ENCODE peak calls at places on chromosomes 11 and 22, in four cellular contexts. One of them, this sample, is unnamed.
A peak's percentile ranks its signal among the peaks of the same experiment; 100 is the strongest.

GRCh38 chr11:114085965-114086364 is 26.5 kb downstream of the ZBTB16 start:
- DNase-seq in OCI-LY7: no peak
- DNase-seq in right atrium auricular region: no peak
- DNase-seq in GM13977: no peak
- DNase-seq in this sample: no peak

GRCh38 chr11:6357222-6357621 is 33.1 kb upstream of the SMPD1 start:
- DNase-seq in OCI-LY7: no peak
- DNase-seq in right atrium auricular region: peak; percentile 88
- DNase-seq in GM13977: no peak
- DNase-seq in this sample: peak; percentile 85

GRCh38 chr11:119638851-119639250 is 90.1 kb downstream of the NECTIN1 start:
- DNase-seq in OCI-LY7: no peak
- DNase-seq in right atrium auricular region: no peak
- DNase-seq in GM13977: no peak
- DNase-seq in this sample: no peak

GRCh38 chr11:115677190-115677589 is 173.0 kb upstream of the CADM1 start:
- DNase-seq in OCI-LY7: no peak
- DNase-seq in right atrium auricular region: no peak
- DNase-seq in GM13977: no peak
- DNase-seq in this sample: no peak

GRCh38 chr11:115496892-115497291 is 7.3 kb downstream of the CADM1 start:
- DNase-seq in OCI-LY7: no peak
- DNase-seq in right atrium auricular region: no peak
- DNase-seq in GM13977: no peak
- DNase-seq in this sample: no peak

GRCh38 chr11:120337896-120338840 is 2.0 kb downstream of the ARHGEF12 start:
- DNase-seq in OCI-LY7: peak; percentile 10
- DNase-seq in right atrium auricular region: no peak
- DNase-seq in GM13977: no peak
- DNase-seq in this sample: no peak

GRCh38 chr22:33000342-33001280 is 57.6 kb downstream of the SYN3 start:
- DNase-seq in OCI-LY7: peak; percentile 73
- DNase-seq in right atrium auricular region: peak; percentile 76
- DNase-seq in GM13977: peak; percentile 44
- DNase-seq in this sample: peak; percentile 87

GRCh38 chr22:23856721-23857605 is 712 bp upstream of the SLC2A11 start:
- DNase-seq in OCI-LY7: peak; percentile 47
- DNase-seq in right atrium auricular region: no peak
- DNase-seq in GM13977: no peak
- DNase-seq in this sample: no peak

GRCh38 chr11:118353084-118353710 is 6.2 kb upstream of the UBE4A start:
- DNase-seq in OCI-LY7: peak; percentile 60
- DNase-seq in right atrium auricular region: no peak
- DNase-seq in GM13977: peak; percentile 12
- DNase-seq in this sample: no peak

GRCh38 chr11:121105063-121105480 is 4.0 kb downstream of the TECTA start:
- DNase-seq in OCI-LY7: no peak
- DNase-seq in right atrium auricular region: peak; percentile 69
- DNase-seq in GM13977: no peak
- DNase-seq in this sample: no peak

GRCh38 chr22:38131399-38131798 is 20.9 kb upstream of the BAIAP2L2 start:
- DNase-seq in OCI-LY7: no peak
- DNase-seq in right atrium auricular region: no peak
- DNase-seq in GM13977: no peak
- DNase-seq in this sample: no peak

GRCh38 chr11:128180446-128181089 is 406.8 kb downstream of the ETS1 start:
- DNase-seq in OCI-LY7: no peak
- DNase-seq in right atrium auricular region: no peak
- DNase-seq in GM13977: no peak
- DNase-seq in this sample: no peak

GRCh38 chr11:110376711-110377324 is 52.9 kb upstream of the FDX1 start:
- DNase-seq in OCI-LY7: peak; percentile 68
- DNase-seq in right atrium auricular region: peak; percentile 76
- DNase-seq in GM13977: peak; percentile 32
- DNase-seq in this sample: no peak

GRCh38 chr11:112320668-112321067 is 60.0 kb upstream of the PLET1 start:
- DNase-seq in OCI-LY7: no peak
- DNase-seq in right atrium auricular region: peak; percentile 84
- DNase-seq in GM13977: no peak
- DNase-seq in this sample: peak; percentile 88

GRCh38 chr22:49929553-49929979 is 11.1 kb downstream of the CRELD2 start:
- DNase-seq in OCI-LY7: peak; percentile 89
- DNase-seq in right atrium auricular region: no peak
- DNase-seq in GM13977: peak; percentile 90
- DNase-seq in this sample: no peak

GRCh38 chr22:49928571-49929552 is 10.4 kb downstream of the CRELD2 start:
- DNase-seq in OCI-LY7: no peak
- DNase-seq in right atrium auricular region: no peak
- DNase-seq in GM13977: no peak
- DNase-seq in this sample: no peak

GRCh38 chr22:49930128-49930527 is 11.7 kb downstream of the CRELD2 start:
- DNase-seq in OCI-LY7: no peak
- DNase-seq in right atrium auricular region: no peak
- DNase-seq in GM13977: no peak
- DNase-seq in this sample: no peak

GRCh38 chr22:49931863-49932262 is 13.4 kb downstream of the CRELD2 start:
- DNase-seq in OCI-LY7: peak; percentile 35
- DNase-seq in right atrium auricular region: no peak
- DNase-seq in GM13977: no peak
- DNase-seq in this sample: no peak

DNA sequence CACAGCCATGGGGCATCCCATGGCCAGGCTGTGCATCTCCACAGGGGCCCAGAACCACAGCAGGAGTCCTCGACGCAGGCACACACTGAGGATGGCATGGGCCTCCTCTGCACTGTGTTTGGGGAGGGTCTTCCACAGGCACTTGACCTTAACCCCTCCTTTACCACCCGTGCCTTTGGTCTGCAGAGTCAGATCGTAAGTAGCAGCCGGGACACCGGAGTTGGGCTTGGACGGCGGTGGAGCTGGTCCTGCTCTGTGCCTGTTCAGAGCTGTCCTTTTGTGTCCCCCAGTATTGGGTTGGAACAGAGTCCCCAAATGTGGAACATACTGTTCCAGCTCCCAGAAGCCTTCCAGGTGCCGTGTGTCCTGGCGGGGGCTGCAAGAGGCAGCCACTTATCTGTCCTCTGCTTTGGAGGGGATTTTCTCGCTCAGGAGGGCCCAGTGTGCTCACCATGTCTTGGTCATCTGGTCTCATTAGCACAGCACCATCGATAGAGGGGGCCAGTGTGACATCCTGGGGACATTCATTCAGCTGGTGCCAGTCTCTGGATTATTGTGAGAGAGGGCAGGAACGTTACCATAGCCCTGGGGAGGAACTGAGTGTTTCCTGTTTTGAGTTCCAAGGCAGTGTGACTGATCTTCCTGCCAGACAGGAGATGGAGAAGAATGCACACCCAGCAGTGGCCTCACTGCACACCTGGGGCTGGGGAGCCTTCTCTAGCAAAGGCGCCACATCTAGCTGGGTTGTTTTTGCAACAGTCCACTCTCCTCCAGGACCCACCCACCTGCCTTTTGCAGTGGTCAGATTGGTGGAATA is 12.4 kb downstream of the CRELD2 start:
- DNase-seq in OCI-LY7: peak; percentile 96
- DNase-seq in right atrium auricular region: peak; percentile 89
- DNase-seq in GM13977: peak; percentile 79
- DNase-seq in this sample: no peak
- TF ChIP-seq CTCF in OCI-LY7: peak; percentile 90
- TF ChIP-seq CTCF in right atrium auricular region: peak; percentile 54
- TF ChIP-seq CTCF in GM13977: peak; percentile 81
- TF ChIP-seq CTCF in this sample: peak; percentile 63

GRCh38 chr22:20486229-20486628 is 9.4 kb downstream of the KLHL22 start:
- DNase-seq in OCI-LY7: no peak
- DNase-seq in right atrium auricular region: no peak
- DNase-seq in GM13977: no peak
- DNase-seq in this sample: no peak
- TF ChIP-seq CTCF in OCI-LY7: no peak
- TF ChIP-seq CTCF in right atrium auricular region: no peak
- TF ChIP-seq CTCF in GM13977: no peak
- TF ChIP-seq CTCF in this sample: no peak

DNA sequence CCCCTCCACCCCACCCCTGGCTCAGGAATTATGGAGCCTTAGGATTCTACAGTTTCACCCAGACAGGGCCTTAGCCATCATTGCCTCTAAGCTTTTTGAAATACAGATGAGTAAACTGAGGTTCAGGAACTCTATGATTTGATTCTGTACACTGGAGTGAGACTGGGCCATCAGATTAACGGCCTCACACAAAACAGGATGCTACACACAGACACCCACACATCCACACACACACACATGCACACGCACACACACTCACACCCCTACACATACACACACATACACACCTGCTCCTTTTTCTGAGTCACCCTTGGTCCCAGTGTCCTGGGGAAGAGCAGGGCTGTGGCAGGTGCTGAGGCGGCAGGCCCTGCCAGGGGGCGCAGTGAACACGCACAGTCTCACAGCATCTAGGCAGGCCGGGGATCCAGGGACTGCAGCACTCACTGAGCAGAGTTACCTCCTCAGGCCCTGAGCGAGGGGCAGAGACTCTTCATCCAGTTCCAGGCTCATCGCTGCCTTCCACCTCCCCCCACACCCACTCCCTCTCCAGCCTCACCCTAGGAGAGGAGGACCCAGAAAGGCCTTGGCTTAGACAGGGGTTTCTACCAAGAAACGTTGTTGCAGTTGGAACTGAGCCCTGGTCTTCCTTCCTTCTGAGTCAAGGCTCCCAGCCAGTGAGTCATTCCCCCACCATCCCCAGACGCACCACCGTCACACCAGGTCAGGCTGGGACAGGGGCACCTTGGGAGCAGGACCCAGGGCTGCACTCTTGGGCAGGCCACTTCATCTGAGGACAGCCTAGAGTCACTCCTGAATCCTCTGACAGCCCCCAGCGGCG is 89.8 kb upstream of the PARVA start:
- DNase-seq in OCI-LY7: no peak
- DNase-seq in right atrium auricular region: peak; percentile 89
- DNase-seq in GM13977: peak; percentile 7
- DNase-seq in this sample: peak; percentile 86
- TF ChIP-seq CTCF in OCI-LY7: no peak
- TF ChIP-seq CTCF in right atrium auricular region: no peak
- TF ChIP-seq CTCF in GM13977: no peak
- TF ChIP-seq CTCF in this sample: peak; percentile 54

DNA sequence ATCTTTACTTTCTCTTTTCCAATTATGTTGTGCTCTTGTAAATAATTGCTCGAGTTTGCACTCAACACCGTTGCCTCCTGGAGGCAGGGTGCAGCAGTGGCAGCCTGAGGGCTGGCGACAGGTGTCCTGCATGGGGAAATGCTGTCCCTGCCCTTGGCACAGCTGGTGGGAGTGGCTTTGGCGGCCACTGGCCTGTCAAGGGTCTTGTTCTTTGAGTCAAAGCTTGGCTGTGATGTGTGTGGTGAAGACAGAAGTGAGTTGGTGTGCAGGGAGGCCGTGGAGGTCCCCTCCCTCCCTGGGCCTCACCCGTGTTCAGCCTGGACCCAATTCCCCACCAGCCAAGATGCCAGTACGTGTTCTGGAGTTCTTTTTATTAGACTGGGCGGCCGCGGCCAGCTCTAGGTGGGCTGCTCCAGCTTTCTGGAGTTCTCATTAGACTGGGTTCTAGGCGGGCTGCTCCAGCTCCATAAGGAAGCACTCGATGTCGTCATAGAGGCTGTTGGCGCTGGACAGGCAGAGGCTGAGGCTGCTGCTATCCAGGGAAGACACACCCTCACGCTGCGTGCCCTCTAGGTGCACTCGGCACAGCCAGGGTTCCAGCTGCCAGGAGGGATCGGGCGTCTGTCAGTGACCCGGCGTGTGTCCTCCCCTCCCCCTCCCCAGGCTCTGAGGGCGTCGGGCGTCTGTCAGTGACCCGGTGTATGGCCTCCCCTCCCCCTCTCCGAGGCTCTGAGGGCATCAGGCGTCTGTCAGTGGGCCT is 3.4 kb downstream of the IRF7 start:
- DNase-seq in OCI-LY7: peak; percentile 24
- DNase-seq in right atrium auricular region: no peak
- DNase-seq in GM13977: no peak
- DNase-seq in this sample: peak; percentile 77
- TF ChIP-seq CTCF in OCI-LY7: peak; percentile 41
- TF ChIP-seq CTCF in right atrium auricular region: no peak
- TF ChIP-seq CTCF in GM13977: peak; percentile 29
- TF ChIP-seq CTCF in this sample: peak; percentile 21

DNA sequence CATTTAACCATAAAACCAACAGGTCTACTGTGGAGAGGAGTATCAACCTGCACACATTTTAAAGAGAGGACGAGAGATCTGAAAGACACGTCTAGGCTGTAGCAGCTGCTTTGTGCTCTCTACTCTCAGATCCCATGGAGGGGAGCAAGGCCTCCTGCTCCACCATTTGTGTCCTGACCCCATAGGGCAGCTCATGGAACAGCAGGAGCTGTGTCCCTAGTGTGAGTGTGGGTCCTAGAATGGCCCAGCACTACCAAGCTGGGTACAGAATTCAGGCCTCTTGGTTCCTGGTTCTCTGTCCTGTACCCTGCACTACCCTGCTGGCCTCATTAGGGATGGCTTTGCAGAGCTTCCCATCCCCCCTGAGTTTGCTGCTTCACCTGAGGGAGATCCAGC is 76.5 kb downstream of the DHCR7 start:
- DNase-seq in OCI-LY7: no peak
- DNase-seq in right atrium auricular region: no peak
- DNase-seq in GM13977: no peak
- DNase-seq in this sample: no peak
- TF ChIP-seq CTCF in OCI-LY7: peak; percentile 51
- TF ChIP-seq CTCF in right atrium auricular region: no peak
- TF ChIP-seq CTCF in GM13977: no peak
- TF ChIP-seq CTCF in this sample: no peak

DNA sequence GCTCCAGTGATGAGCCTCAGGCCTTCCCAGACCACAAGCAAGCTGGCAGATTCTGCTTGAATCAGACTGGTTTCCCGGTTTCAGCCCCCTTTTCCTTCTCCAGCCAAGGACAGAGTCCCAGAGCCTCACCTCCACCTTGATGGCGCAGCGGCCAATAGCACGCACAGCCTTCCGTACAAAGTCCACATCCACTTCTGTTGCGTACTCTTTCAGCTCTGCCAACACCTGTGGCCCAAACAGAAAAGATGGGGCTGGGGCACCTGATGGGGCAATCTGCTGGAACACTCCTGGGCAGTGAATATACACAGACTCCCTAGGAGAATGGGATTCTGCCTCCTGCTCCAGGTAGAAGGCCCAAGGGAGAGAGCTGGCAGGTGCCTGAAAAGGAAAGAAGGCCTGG is 35.5 kb upstream of the RASL10A start:
- DNase-seq in OCI-LY7: no peak
- DNase-seq in right atrium auricular region: no peak
- DNase-seq in GM13977: no peak
- DNase-seq in this sample: no peak
- TF ChIP-seq CTCF in OCI-LY7: no peak
- TF ChIP-seq CTCF in right atrium auricular region: no peak
- TF ChIP-seq CTCF in GM13977: no peak
- TF ChIP-seq CTCF in this sample: no peak